ENCODE peak calls at places on chromosomes 6 and 20, in ten cellular contexts. F is lower leg skin, S is neural crest cell, L is cardiac fibroblast, B is adrenal gland, I is right cardiac atrium, U is NCI-H2107, Z is 8988T, A is ACHN, E is psoas muscle. W is an unnamed sample.

GRCh38 chr6:106360989-106361430 is 493 bp downstream of the CRYBG1 start:
- DNase-seq in L (no peak), F (peak), Z (no peak), U (no peak), B (no peak), S (peak), A (no peak), E (peak), I (no peak), W (no peak)

GRCh38 chr6:17093692-17094091 is 8.2 kb upstream of the STMND1 start:
- DNase-seq in Z (no peak), I (no peak), B (no peak), U (no peak), A (no peak), S (no peak), L (no peak), F (no peak), E (no peak), W (no peak)

GRCh38 chr6:56047931-56048520 is 172.6 kb upstream of the BMP5 start:
- DNase-seq in L (peak), F (no peak), Z (no peak), I (no peak), E (no peak), S (no peak), A (no peak), U (no peak), B (no peak), W (no peak)

GRCh38 chr6:41733707-41734665 is 1.4 kb downstream of the TFEB start:
- DNase-seq in S (peak), I (peak), F (peak), A (peak), B (peak), Z (peak), L (peak), U (peak), E (peak), W (peak)

GRCh38 chr6:34273242-34273805 is 24.5 kb upstream of the SMIM29 start:
- DNase-seq in A (no peak), L (peak), S (no peak), B (peak), I (peak), Z (no peak), F (peak), U (no peak), E (peak), W (peak)

GRCh38 chr20:56752274-56752673 is 123.2 kb downstream of the TFAP2C start:
- DNase-seq in F (no peak), L (no peak), B (no peak), A (no peak), S (no peak), Z (no peak), U (no peak), I (no peak), E (no peak), W (no peak)

GRCh38 chr6:122726649-122727048 is 52.9 kb upstream of the FABP7 start:
- DNase-seq in E (no peak), I (no peak), L (peak), F (no peak), A (peak), S (no peak), B (no peak), Z (no peak), U (no peak), W (no peak)

GRCh38 chr20:61886721-61887658 is 178.7 kb downstream of the TAF4 start:
- DNase-seq in F (no peak), L (peak), Z (peak), B (no peak), E (peak), I (peak), A (peak), S (peak), U (peak), W (no peak)

GRCh38 chr6:117423754-117424153 is 2.0 kb downstream of the ROS1 start:
- DNase-seq in E (no peak), U (no peak), B (no peak), F (no peak), L (no peak), S (no peak), Z (no peak), A (no peak), I (peak), W (no peak)

W was measured in uterus.